ENCODE peak calls at places on chromosomes 4 and X, in eight cellular contexts. A, V, S, P, G, R, E and L are unnamed samples.
A peak's percentile ranks its signal among the peaks of the same experiment; 100 is the strongest.

GRCh38 chrX:12170755-12171154 is 32.5 kb downstream of the FRMPD4 start:
- DNase-seq in A (no peak), V (no peak), S (no peak), P (no peak), G (no peak), R (no peak), E (no peak), L (no peak)

GRCh38 chr4:159002950-159003349 is 99.9 kb upstream of the RAPGEF2 start:
- DNase-seq in A (no peak), V (no peak), S (no peak), P (no peak), G (peak; percentile 78), R (no peak), E (no peak), L (no peak)

GRCh38 chr4:77001907-77002306 is 52.4 kb downstream of the SEPTIN11 start:
- DNase-seq in A (no peak), V (no peak), S (no peak), P (no peak), G (peak; percentile 70), R (no peak), E (no peak), L (no peak)

GRCh38 chr4:52052475-52052780 is 1.3 kb downstream of the SPATA18 start:
- DNase-seq in A (no peak), V (no peak), S (no peak), P (no peak), G (no peak), R (peak; percentile 16), E (peak; percentile 9), L (no peak)

GRCh38 chr4:93147524-93148212 is 680.9 kb upstream of the ATOH1 start:
- DNase-seq in A (no peak), V (no peak), S (no peak), P (peak; percentile 89), G (no peak), R (no peak), E (no peak), L (no peak)

GRCh38 chrX:119728487-119728886 is 29.9 kb upstream of the SOWAHD start:
- DNase-seq in A (no peak), V (no peak), S (no peak), P (peak; percentile 34), G (no peak), R (no peak), E (no peak), L (no peak)

GRCh38 chr4:40283968-40284367 is 51.2 kb upstream of the CHRNA9 start:
- DNase-seq in A (no peak), V (no peak), S (no peak), P (no peak), G (peak; percentile 94), R (no peak), E (peak; percentile 61), L (no peak)

GRCh38 chrX:148928803-148929202 is 428.4 kb downstream of the AFF2 start:
- DNase-seq in A (no peak), V (no peak), S (no peak), P (no peak), G (peak; percentile 73), R (no peak), E (peak; percentile 6), L (no peak)

GRCh38 chrX:39900788-39901170 is 197.0 kb downstream of the BCOR start:
- DNase-seq in A (no peak), V (no peak), S (no peak), P (peak; percentile 47), G (no peak), R (no peak), E (no peak), L (peak; percentile 39)

GRCh38 chr4:54543088-54543795 is 114.5 kb upstream of the KIT start:
- DNase-seq in A (no peak), V (no peak), S (no peak), P (no peak), G (peak; percentile 80), R (no peak), E (no peak), L (no peak)

GRCh38 chr4:8877780-8878040 is 6.1 kb upstream of the HMX1 start:
- DNase-seq in A (no peak), V (no peak), S (no peak), P (no peak), G (no peak), R (no peak), E (no peak), L (no peak)

GRCh38 chrX:115324194-115324593 is 34.7 kb downstream of the LUZP4 start:
- DNase-seq in A (no peak), V (no peak), S (no peak), P (no peak), G (peak; percentile 81), R (no peak), E (no peak), L (no peak)

GRCh38 chrX:7146026-7146702 is 1.3 kb upstream of the STS start:
- DNase-seq in A (no peak), V (no peak), S (no peak), P (no peak), G (no peak), R (no peak), E (peak; percentile 22), L (no peak)